ENCODE peak calls at places on chromosomes 2 and 18, in five cellular contexts. One of them, this sample, is unnamed. For H3K4me1 and H3K9me3, the result is how much of the 10 kb centered on the place peaks cover.

GRCh38 chr18:14221689-14222088 is 89.5 kb upstream of the ZNF519 start:
- DNase-seq in transverse colon: no peak
- DNase-seq in K562: peak
- DNase-seq in suprapubic skin: no peak
- DNase-seq in heart left ventricle: no peak
- DNase-seq in this sample: no peak

GRCh38 chr2:27800856-27801255 is 29.3 kb downstream of the MRPL33 start:
- DNase-seq in transverse colon: no peak
- DNase-seq in K562: no peak
- DNase-seq in suprapubic skin: no peak
- DNase-seq in heart left ventricle: peak
- DNase-seq in this sample: no peak

GRCh38 chr2:106261871-106262321 is 67.8 kb upstream of the UXS1 start:
- DNase-seq in transverse colon: no peak
- DNase-seq in K562: no peak
- DNase-seq in suprapubic skin: no peak
- DNase-seq in heart left ventricle: no peak
- DNase-seq in this sample: no peak

GRCh38 chr2:197159681-197160211 is 150.8 kb downstream of the ANKRD44 start:
- DNase-seq in transverse colon: no peak
- DNase-seq in K562: no peak
- DNase-seq in suprapubic skin: no peak
- DNase-seq in heart left ventricle: no peak
- DNase-seq in this sample: no peak

GRCh38 chr2:48131503-48132293 is 225.4 kb upstream of the FBXO11 start:
- DNase-seq in transverse colon: no peak
- DNase-seq in K562: no peak
- DNase-seq in suprapubic skin: no peak
- DNase-seq in heart left ventricle: no peak
- DNase-seq in this sample: no peak

GRCh38 chr18:10689231-10689953 is 163.6 kb downstream of the NAPG start:
- DNase-seq in transverse colon: no peak
- DNase-seq in K562: no peak
- DNase-seq in suprapubic skin: no peak
- DNase-seq in heart left ventricle: no peak
- DNase-seq in this sample: no peak

GRCh38 chr2:129248183-129248582 is 731.3 kb upstream of the RAB6C start:
- DNase-seq in transverse colon: no peak
- DNase-seq in K562: no peak
- DNase-seq in suprapubic skin: no peak
- DNase-seq in heart left ventricle: no peak
- DNase-seq in this sample: no peak

GRCh38 chr2:187078297-187078696 is 229.3 kb upstream of the ZSWIM2 start:
- DNase-seq in transverse colon: no peak
- DNase-seq in K562: peak
- DNase-seq in suprapubic skin: no peak
- DNase-seq in heart left ventricle: no peak
- DNase-seq in this sample: no peak

GRCh38 chr2:108719149-108720044 is at the start of gene RANBP2:
- DNase-seq in transverse colon: peak
- DNase-seq in K562: peak
- DNase-seq in suprapubic skin: peak
- DNase-seq in heart left ventricle: peak
- DNase-seq in this sample: peak

GRCh38 chr2:17899871-17900270 is 21.4 kb downstream of the KCNS3 start:
- DNase-seq in transverse colon: no peak
- DNase-seq in K562: no peak
- DNase-seq in suprapubic skin: no peak
- DNase-seq in heart left ventricle: no peak
- DNase-seq in this sample: no peak
- H3K4me1 ChIP-seq in transverse colon: under half
- H3K4me1 ChIP-seq in K562: under half
- H3K4me1 ChIP-seq in suprapubic skin: under half
- H3K4me1 ChIP-seq in heart left ventricle: under half
- H3K4me1 ChIP-seq in this sample: under half

GRCh38 chr18:62935994-62936393 is 220.7 kb downstream of the PHLPP1 start:
- DNase-seq in transverse colon: no peak
- DNase-seq in K562: no peak
- DNase-seq in suprapubic skin: no peak
- DNase-seq in heart left ventricle: no peak
- DNase-seq in this sample: no peak

GRCh38 chr18:62938006-62938405 is 222.7 kb downstream of the PHLPP1 start:
- DNase-seq in transverse colon: no peak
- DNase-seq in K562: no peak
- DNase-seq in suprapubic skin: no peak
- DNase-seq in heart left ventricle: no peak
- DNase-seq in this sample: no peak

GRCh38 chr18:62937065-62937464 is 221.7 kb downstream of the PHLPP1 start:
- DNase-seq in transverse colon: no peak
- DNase-seq in K562: no peak
- DNase-seq in suprapubic skin: no peak
- DNase-seq in heart left ventricle: no peak
- DNase-seq in this sample: no peak

GRCh38 chr18:62928316-62928715 is 213.0 kb downstream of the PHLPP1 start:
- DNase-seq in transverse colon: no peak
- DNase-seq in K562: no peak
- DNase-seq in suprapubic skin: no peak
- DNase-seq in heart left ventricle: no peak
- DNase-seq in this sample: no peak

DNA sequence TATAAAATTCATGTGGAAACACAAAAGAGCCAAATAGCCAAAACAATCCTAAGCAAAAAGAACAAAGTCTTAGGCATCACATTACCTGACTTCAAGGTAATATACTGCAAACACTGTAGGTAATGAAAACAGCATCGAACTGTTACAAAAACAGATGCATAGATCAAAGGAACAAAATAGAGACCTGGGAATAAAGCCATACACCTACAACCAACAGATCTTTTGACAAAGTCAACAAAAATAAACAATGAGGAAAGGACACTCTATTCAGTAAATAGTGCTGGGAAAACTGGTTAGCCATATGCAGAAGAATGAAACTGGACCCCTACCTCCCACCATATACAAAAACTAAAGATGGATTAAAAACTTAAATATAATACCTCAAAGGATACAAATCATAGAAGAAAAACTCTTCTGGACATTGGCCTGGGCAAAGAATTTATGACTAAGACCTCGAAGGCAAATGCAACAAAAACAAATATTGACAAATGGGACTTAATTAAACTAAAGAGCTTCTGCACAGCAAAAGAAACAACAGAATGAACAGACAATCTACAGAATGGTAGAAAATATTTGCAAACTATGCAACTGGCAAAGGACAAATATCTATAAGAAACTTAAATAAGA is 218.0 kb downstream of the PHLPP1 start:
- DNase-seq in transverse colon: no peak
- DNase-seq in K562: no peak
- DNase-seq in suprapubic skin: no peak
- DNase-seq in heart left ventricle: no peak
- DNase-seq in this sample: no peak
- TF ChIP-seq POLR2A in transverse colon: no peak
- TF ChIP-seq POLR2A in K562: no peak
- TF ChIP-seq POLR2A in suprapubic skin: no peak
- TF ChIP-seq POLR2A in heart left ventricle: no peak
- TF ChIP-seq POLR2A in this sample: no peak

GRCh38 chr2:73243884-73244570 is 9.9 kb downstream of the CCT7 start:
- DNase-seq in transverse colon: no peak
- DNase-seq in K562: no peak
- DNase-seq in suprapubic skin: no peak
- DNase-seq in heart left ventricle: peak
- DNase-seq in this sample: no peak
- H3K9me3 ChIP-seq in transverse colon: under half
- H3K9me3 ChIP-seq in K562: under half
- H3K9me3 ChIP-seq in suprapubic skin: under half
- H3K9me3 ChIP-seq in heart left ventricle: under half
- H3K9me3 ChIP-seq in this sample: under half

GRCh38 chr2:227655454-227655853 is 11.2 kb upstream of the SCYGR5 start:
- DNase-seq in transverse colon: no peak
- DNase-seq in K562: peak
- DNase-seq in suprapubic skin: no peak
- DNase-seq in heart left ventricle: no peak
- DNase-seq in this sample: no peak

GRCh38 chr2:227657204-227657845 is 9.3 kb upstream of the SCYGR5 start:
- DNase-seq in transverse colon: no peak
- DNase-seq in K562: no peak
- DNase-seq in suprapubic skin: no peak
- DNase-seq in heart left ventricle: no peak
- DNase-seq in this sample: no peak

GRCh38 chr2:227653419-227653818 is 13.2 kb upstream of the SCYGR5 start:
- DNase-seq in transverse colon: no peak
- DNase-seq in K562: no peak
- DNase-seq in suprapubic skin: no peak
- DNase-seq in heart left ventricle: no peak
- DNase-seq in this sample: no peak
- H3K4me1 ChIP-seq in transverse colon: under half
- H3K4me1 ChIP-seq in K562: under half
- H3K4me1 ChIP-seq in suprapubic skin: under half
- H3K4me1 ChIP-seq in heart left ventricle: under half
- H3K4me1 ChIP-seq in this sample: under half